ENCODE peak calls at places on chromosomes 3 and 15, in seven cellular contexts. I, L, N, C, U, E and B are unnamed samples. For H3K4me1, the result is how much of the 10 kb centered on the place peaks cover.

GRCh38 chr15:36156855-36157521 is 422.4 kb upstream of the CDIN1 start:
- DNase-seq in I (no peak), L (no peak), N (no peak), C (no peak), U (peak), E (peak), B (no peak)

GRCh38 chr3:44047796-44048195 is 193.9 kb upstream of the TOPAZ1 start:
- DNase-seq in I (no peak), L (no peak), N (no peak), C (no peak), U (no peak), E (no peak), B (no peak)

GRCh38 chr15:92714457-92715401 is 59.2 kb upstream of the FAM174B start:
- DNase-seq in I (peak), L (peak), N (peak), C (peak), U (peak), E (peak), B (peak)

GRCh38 chr3:27536451-27536850 is 52.3 kb upstream of the SLC4A7 start:
- DNase-seq in I (no peak), L (no peak), N (no peak), C (no peak), U (no peak), E (no peak), B (no peak)

GRCh38 chr3:44687898-44688297 is 24.6 kb upstream of the ZNF502 start:
- DNase-seq in I (no peak), L (no peak), N (no peak), C (no peak), U (no peak), E (no peak), B (no peak)

GRCh38 chr3:155870945-155871745 is 695 bp downstream of the GMPS start:
- DNase-seq in I (peak), L (no peak), N (peak), C (peak), U (peak), E (no peak), B (no peak)

GRCh38 chr3:100754563-100755334 is 45.5 kb downstream of the TFG start:
- DNase-seq in I (no peak), L (no peak), N (no peak), C (no peak), U (no peak), E (no peak), B (no peak)

GRCh38 chr3:197959500-197959890 is 522 bp upstream of the LMLN start:
- DNase-seq in I (no peak), L (no peak), N (no peak), C (no peak), U (no peak), E (no peak), B (no peak)

GRCh38 chr3:140031170-140031569 is 96.2 kb downstream of the CLSTN2 start:
- DNase-seq in I (no peak), L (no peak), N (no peak), C (no peak), U (no peak), E (no peak), B (no peak)

GRCh38 chr3:148528024-148528423 is 169.7 kb upstream of the AGTR1 start:
- DNase-seq in I (no peak), L (no peak), N (no peak), C (no peak), U (no peak), E (peak), B (no peak)

GRCh38 chr15:51093488-51093864 is 1.2 kb downstream of the TNFAIP8L3 start:
- DNase-seq in I (no peak), L (no peak), N (no peak), C (no peak), U (no peak), E (no peak), B (no peak)

GRCh38 chr15:64895285-64896065 is 16.2 kb upstream of the ANKDD1A start:
- DNase-seq in I (peak), L (no peak), N (no peak), C (no peak), U (peak), E (peak), B (no peak)

GRCh38 chr15:29455055-29455454 is 185.4 kb upstream of the NSMCE3 start:
- DNase-seq in I (no peak), L (no peak), N (no peak), C (no peak), U (no peak), E (no peak), B (no peak)

GRCh38 chr3:10594915-10595314 is 89.5 kb upstream of the ATP2B2 start:
- DNase-seq in I (peak), L (no peak), N (no peak), C (peak), U (no peak), E (peak), B (no peak)

GRCh38 chr3:37660782-37661181 is 200.9 kb upstream of the CTDSPL start:
- DNase-seq in I (no peak), L (no peak), N (no peak), C (no peak), U (no peak), E (no peak), B (peak)

GRCh38 chr3:187677604-187678003 is 7.4 kb upstream of the SST start:
- DNase-seq in I (no peak), L (peak), N (no peak), C (no peak), U (no peak), E (no peak), B (no peak)

GRCh38 chr3:136804164-136804563 is 14.8 kb upstream of the SLC35G2 start:
- DNase-seq in I (no peak), L (no peak), N (no peak), C (no peak), U (no peak), E (no peak), B (no peak)

GRCh38 chr15:67943961-67944674 is 104.3 kb upstream of the RNU6-1 start:
- DNase-seq in I (no peak), L (no peak), N (no peak), C (no peak), U (no peak), E (no peak), B (no peak)

GRCh38 chr3:11611271-11611893 is 32.3 kb downstream of the VGLL4 start:
- DNase-seq in I (no peak), L (no peak), N (no peak), C (no peak), U (no peak), E (no peak), B (no peak)
- H3K27ac ChIP-seq in I (no peak), L (no peak), N (no peak), C (peak), U (peak), E (no peak), B (no peak)

GRCh38 chr3:67228136-67228535 is 230.0 kb downstream of the KBTBD8 start:
- DNase-seq in I (no peak), L (peak), N (no peak), C (no peak), U (no peak), E (no peak), B (no peak)
- H3K4me1 ChIP-seq in I (under half), L (under half), N (under half), C (under half), U (under half), E (under half), B (under half)

GRCh38 chr3:128170866-128171516 is 17.7 kb downstream of the EEFSEC start:
- DNase-seq in I (no peak), L (no peak), N (no peak), C (peak), U (peak), E (peak), B (no peak)
- TF ChIP-seq CTCF in I (peak), L (peak), N (peak), C (peak), U (peak), E (peak), B (peak)

GRCh38 chr3:129014148-129014547 is 13.0 kb downstream of the EFCC1 start:
- DNase-seq in I (no peak), L (no peak), N (no peak), C (no peak), U (no peak), E (no peak), B (no peak)
- H3K27ac ChIP-seq in I (peak), L (peak), N (peak), C (no peak), U (peak), E (no peak), B (no peak)